ENCODE peak calls at places on chromosomes 2 and 18, in nine cellular contexts. Q is OCI-LY7, O is glutamatergic neuron, A is HepG2, G is ovary, X is kidney, H is GM20000, U is MCF 10A, F is A549. W is an unnamed sample.

GRCh38 chr2:67733517-67733916 is 329.3 kb downstream of the C1D start:
- DNase-seq in A (peak), O (peak), F (peak), H (peak), G (no peak), U (peak), Q (peak), X (peak), W (no peak)

GRCh38 chr2:30577151-30577550 is 130.1 kb downstream of the LCLAT1 start:
- DNase-seq in X (no peak), O (no peak), H (no peak), G (no peak), U (no peak), Q (no peak), A (no peak), F (no peak), W (no peak)

GRCh38 chr2:235827585-235827992 is 333.7 kb downstream of the AGAP1 start:
- DNase-seq in U (peak), Q (no peak), H (no peak), G (no peak), X (peak), O (no peak), A (no peak), F (peak), W (no peak)

GRCh38 chr2:186862869-186863709 is 14.1 kb upstream of the ZSWIM2 start:
- DNase-seq in H (peak), A (peak), U (peak), F (peak), Q (peak), O (no peak), G (no peak), X (no peak), W (no peak)

GRCh38 chr2:39593439-39594393 is 72.0 kb upstream of the TMEM178A start:
- DNase-seq in G (peak), O (no peak), Q (peak), U (peak), F (peak), X (no peak), H (peak), A (peak), W (peak)

GRCh38 chr18:49921278-49922037 is 108.1 kb upstream of the ACAA2 start:
- DNase-seq in O (no peak), G (no peak), A (no peak), U (no peak), Q (no peak), F (no peak), H (no peak), X (no peak), W (no peak)

GRCh38 chr2:126669772-126670171 is 13.8 kb downstream of the GYPC start:
- DNase-seq in F (no peak), O (no peak), H (no peak), G (no peak), X (no peak), U (no peak), A (no peak), Q (no peak), W (no peak)

GRCh38 chr2:203532957-203533695 is 2.0 kb downstream of the RAPH1 start:
- DNase-seq in H (no peak), O (no peak), F (peak), G (no peak), A (peak), U (peak), Q (no peak), X (no peak), W (no peak)

GRCh38 chr18:75209952-75210261 is 690 bp upstream of the TSHZ1 start:
- DNase-seq in X (no peak), A (no peak), H (peak), G (no peak), Q (peak), U (peak), O (no peak), F (no peak), W (no peak)

GRCh38 chr2:19764998-19765397 is 136.8 kb downstream of the TTC32 start:
- DNase-seq in H (no peak), A (peak), U (no peak), O (no peak), Q (no peak), G (no peak), F (no peak), X (no peak), W (no peak)

GRCh38 chr2:96265349-96265839 is 403 bp downstream of the TMEM127 start:
- DNase-seq in F (no peak), A (peak), H (peak), Q (peak), G (no peak), X (no peak), U (no peak), O (peak), W (no peak)

GRCh38 chr2:25251032-25251460 is 82.7 kb upstream of the POMC start:
- DNase-seq in X (no peak), A (no peak), U (no peak), G (no peak), F (no peak), O (no peak), Q (no peak), H (peak), W (no peak)

GRCh38 chr2:112480540-112481049 is 1.4 kb upstream of the TTL start:
- DNase-seq in O (no peak), A (peak), Q (no peak), X (no peak), G (no peak), F (peak), H (peak), U (no peak), W (no peak)

GRCh38 chr2:176079851-176080539 is 3.8 kb downstream of the EVX2 start:
- DNase-seq in Q (no peak), O (peak), F (peak), U (no peak), G (no peak), H (peak), X (peak), A (no peak), W (no peak)

GRCh38 chr18:23331091-23331920 is 121.8 kb upstream of the RIOK3 start:
- DNase-seq in X (peak), Q (no peak), O (no peak), A (no peak), F (no peak), H (no peak), G (no peak), U (peak), W (peak)

DNA sequence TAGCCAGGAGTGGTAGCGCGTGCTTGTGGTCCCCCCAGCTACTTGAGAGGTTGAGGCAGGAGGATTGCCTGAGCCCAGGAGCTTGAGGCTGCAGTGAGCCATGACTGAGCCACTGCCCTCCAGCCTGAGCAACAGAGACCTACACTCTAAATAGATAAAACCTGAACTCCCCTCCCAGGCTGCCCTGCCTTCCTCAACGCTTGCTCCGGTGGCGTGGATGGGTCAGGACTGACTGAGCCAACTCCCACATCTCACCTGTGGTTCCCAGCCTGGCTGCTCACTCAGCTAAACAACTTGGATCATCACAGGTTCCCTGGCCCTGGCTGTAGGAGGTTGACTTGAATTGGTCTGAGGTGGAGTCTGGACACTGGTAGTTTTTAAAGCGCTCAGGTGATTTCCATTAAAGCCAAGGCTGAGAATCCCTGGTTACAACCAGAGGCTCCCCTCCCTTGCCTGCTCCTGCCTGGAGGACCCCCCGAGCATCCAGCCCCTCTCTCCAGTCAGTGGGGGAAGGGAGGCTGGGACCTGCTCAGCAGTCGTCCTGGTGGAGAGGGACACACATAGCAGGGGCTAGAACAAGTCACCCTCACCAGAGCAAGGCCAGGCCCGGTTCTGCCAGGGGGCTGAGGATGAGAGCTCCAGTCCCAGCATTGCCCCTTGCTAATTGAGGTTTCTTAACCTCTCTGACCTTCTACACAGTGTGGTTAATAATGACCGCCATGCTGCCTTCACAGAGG is 47.0 kb upstream of the TAF1B start:
- DNase-seq in G (no peak), H (no peak), U (no peak), X (peak), Q (no peak), F (no peak), O (no peak), A (no peak), W (no peak)
- TF ChIP-seq CTCF in G (no peak), H (no peak), U (no peak), X (no peak), Q (no peak), F (no peak), O (peak), A (no peak), W (no peak)

GRCh38 chr2:101860157-101860556 is 131.6 kb upstream of the IL1R2 start:
- DNase-seq in H (no peak), X (no peak), U (no peak), A (no peak), Q (no peak), O (no peak), F (no peak), G (no peak), W (no peak)
- TF ChIP-seq CTCF in H (no peak), X (no peak), U (no peak), A (peak), Q (peak), O (no peak), F (no peak), G (no peak), W (peak)

GRCh38 chr2:1246239-1246638 is 167.0 kb upstream of the TPO start:
- DNase-seq in A (no peak), O (no peak), U (no peak), F (no peak), Q (no peak), H (no peak), G (no peak), X (no peak), W (no peak)
- TF ChIP-seq CTCF in A (peak), O (no peak), U (no peak), F (no peak), Q (peak), H (no peak), G (no peak), X (no peak), W (no peak)

GRCh38 chr2:109662889-109663288 is 48.7 kb downstream of the SOWAHC start:
- DNase-seq in Q (no peak), F (no peak), U (peak), A (peak), H (no peak), O (no peak), X (no peak), G (no peak), W (no peak)
- TF ChIP-seq CTCF in Q (no peak), F (peak), U (no peak), A (peak), H (no peak), O (no peak), X (peak), G (no peak), W (peak)

GRCh38 chr2:168375195-168375798 is 80.8 kb upstream of the CERS6 start:
- DNase-seq in G (no peak), H (no peak), A (no peak), U (peak), F (peak), X (no peak), O (no peak), Q (no peak), W (no peak)
- TF ChIP-seq CTCF in G (no peak), H (no peak), A (no peak), U (peak), F (peak), X (no peak), O (peak), Q (peak), W (peak)

GRCh38 chr18:46677609-46678470 is 20.8 kb upstream of the LOXHD1 start:
- DNase-seq in X (no peak), F (peak), Q (no peak), O (no peak), H (peak), G (no peak), A (no peak), U (peak), W (no peak)
- TF ChIP-seq CTCF in X (no peak), F (no peak), Q (peak), O (no peak), H (no peak), G (no peak), A (no peak), U (no peak), W (peak)

GRCh38 chr2:241309684-241310117 is 5.8 kb downstream of the HDLBP start:
- DNase-seq in O (no peak), Q (peak), A (no peak), H (peak), F (no peak), U (peak), X (no peak), G (no peak), W (no peak)

GRCh38 chr2:241312082-241312481 is 3.4 kb downstream of the HDLBP start:
- DNase-seq in U (peak), H (no peak), A (no peak), G (no peak), Q (no peak), F (no peak), X (no peak), O (no peak), W (no peak)

GRCh38 chr2:241308832-241309500 is 6.5 kb downstream of the HDLBP start:
- DNase-seq in U (no peak), G (no peak), A (no peak), X (no peak), H (no peak), F (no peak), O (no peak), Q (no peak), W (no peak)

GRCh38 chr2:241308267-241308666 is 7.2 kb downstream of the HDLBP start:
- DNase-seq in Q (no peak), X (no peak), A (no peak), F (no peak), U (no peak), G (no peak), H (no peak), O (no peak), W (no peak)

GRCh38 chr2:241310917-241311566 is 4.4 kb downstream of the HDLBP start:
- DNase-seq in U (no peak), A (no peak), Q (peak), H (no peak), F (no peak), X (no peak), G (no peak), O (no peak), W (no peak)
- TF ChIP-seq CTCF in U (no peak), A (no peak), Q (peak), H (no peak), F (no peak), X (no peak), G (no peak), O (no peak), W (no peak)

GRCh38 chr2:47539228-47539627 is 136.3 kb downstream of the MSH2 start:
- DNase-seq in X (no peak), F (no peak), Q (no peak), H (no peak), U (no peak), G (no peak), A (no peak), O (no peak), W (no peak)
- TF ChIP-seq CTCF in X (no peak), F (no peak), Q (peak), H (no peak), U (no peak), G (no peak), A (no peak), O (peak), W (no peak)

DNA sequence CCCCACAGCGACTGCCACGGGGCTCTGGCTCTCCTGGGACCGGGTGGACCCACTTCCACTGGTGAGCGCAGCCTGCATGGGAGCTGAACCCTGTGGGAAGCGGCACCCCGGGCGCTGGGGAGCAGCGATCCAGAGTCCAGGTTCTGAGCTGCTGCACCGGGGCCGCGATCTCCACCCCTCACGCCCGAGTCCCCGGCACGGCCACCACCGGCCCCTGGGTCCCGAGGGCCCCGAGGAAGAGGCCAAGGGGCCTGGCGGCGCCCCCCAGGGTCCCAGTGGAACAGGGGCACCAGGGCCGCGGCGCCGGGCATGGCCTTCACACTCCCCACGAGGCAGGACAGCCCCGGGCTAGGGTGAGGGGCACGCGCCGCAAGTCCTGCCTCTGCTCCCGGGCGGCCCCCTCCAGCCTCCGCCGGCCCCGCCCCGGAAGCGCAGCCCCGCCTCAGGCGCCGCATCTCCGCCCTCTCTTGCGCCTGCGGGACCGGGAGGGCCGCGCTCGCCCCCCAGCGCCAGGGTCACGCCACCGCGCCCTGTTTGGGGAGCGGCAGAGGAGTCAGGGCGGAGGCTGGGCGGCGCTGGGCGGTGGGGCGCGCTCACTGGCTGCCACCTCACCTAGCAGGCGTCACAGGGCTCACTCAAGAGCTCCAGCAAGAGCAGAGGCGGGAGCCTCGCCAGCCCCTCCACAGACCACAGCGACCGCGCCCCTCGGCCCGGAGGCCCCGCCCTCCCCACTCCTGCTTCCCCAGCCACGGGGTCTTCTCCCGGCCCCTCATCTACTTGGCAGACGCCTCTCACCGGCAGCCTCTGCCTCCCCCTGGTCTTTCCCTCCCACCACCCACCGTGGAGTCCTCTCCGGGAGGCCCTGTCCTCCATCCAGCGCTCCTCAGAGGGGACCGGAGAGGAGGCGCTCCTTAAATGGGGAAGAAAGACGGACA is 26.8 kb downstream of the THAP4 start:
- DNase-seq in X (peak), G (peak), O (peak), Q (peak), H (peak), F (no peak), A (peak), U (peak), W (no peak)
- TF ChIP-seq CTCF in X (peak), G (peak), O (peak), Q (peak), H (peak), F (no peak), A (peak), U (peak), W (no peak)

DNA sequence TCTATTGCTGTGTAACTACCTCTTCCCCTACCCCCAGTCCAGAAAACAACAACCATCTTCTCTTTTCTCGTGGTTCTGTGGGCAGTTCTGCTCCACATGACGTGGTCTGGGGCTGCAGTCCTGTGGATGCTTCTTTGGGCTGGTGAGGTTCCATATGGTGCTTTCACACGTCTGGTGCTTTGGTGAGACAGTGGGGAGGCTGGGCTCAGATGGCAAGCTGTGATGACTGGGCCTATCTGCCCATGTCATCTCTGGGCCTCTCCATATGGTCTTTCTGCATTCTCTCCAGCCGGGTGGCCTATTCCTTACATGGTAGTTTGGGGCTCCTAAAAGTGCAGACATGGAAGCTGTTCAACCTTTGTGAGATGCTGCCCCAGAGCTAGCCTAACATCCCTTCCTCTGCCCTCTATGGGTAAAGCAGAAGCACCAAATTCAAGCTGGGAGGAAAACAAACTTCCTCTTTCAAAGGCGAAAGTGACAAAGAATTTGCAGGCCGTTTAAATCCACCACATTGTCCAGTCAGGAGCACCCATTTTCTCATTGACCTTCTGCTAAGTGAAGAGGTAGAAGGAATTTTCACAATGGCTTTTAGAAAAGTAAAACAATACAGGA is 68.3 kb upstream of the IL1R1 start:
- DNase-seq in O (no peak), H (no peak), G (no peak), U (no peak), Q (no peak), A (no peak), F (no peak), X (no peak), W (no peak)
- TF ChIP-seq CTCF in O (no peak), H (no peak), G (no peak), U (no peak), Q (no peak), A (no peak), F (no peak), X (no peak), W (no peak)